ENCODE peak calls at places on chromosomes 16 and 17, in four cellular contexts. T is lung, A is DND-41, I is kidney. C is an unnamed sample. For H3K4me1, the result is how much of the 10 kb centered on the place peaks cover.

GRCh38 chr17:48555616-48556533 is 11.0 kb upstream of the HOXB2 start:
- DNase-seq in A (no peak), I (peak), T (no peak), C (no peak)

GRCh38 chr17:82350182-82351030 is 8.6 kb upstream of the TEX19 start:
- DNase-seq in T (no peak), I (no peak), A (no peak), C (no peak)

GRCh38 chr16:85350973-85351372 is 238.7 kb upstream of the CIBAR2 start:
- DNase-seq in T (peak), A (no peak), I (peak), C (no peak)

GRCh38 chr17:82303944-82304808 is 13.2 kb downstream of the CD7 start:
- DNase-seq in A (peak), T (no peak), I (peak), C (no peak)

GRCh38 chr17:58648236-58648635 is 43.6 kb downstream of the TEX14 start:
- DNase-seq in I (no peak), T (no peak), A (no peak), C (no peak)

GRCh38 chr17:68182940-68183551 is 64.8 kb upstream of the AMZ2 start:
- DNase-seq in T (no peak), A (peak), I (no peak), C (peak)

GRCh38 chr16:83932304-83932703 is 20.7 kb upstream of the OSGIN1 start:
- DNase-seq in I (no peak), T (no peak), A (no peak), C (no peak)

GRCh38 chr17:73785466-73785865 is 141.2 kb upstream of the SDK2 start:
- DNase-seq in I (no peak), A (no peak), T (no peak), C (no peak)

GRCh38 chr17:77863814-77864161 is 94.7 kb upstream of the TNRC6C start:
- DNase-seq in A (no peak), I (peak), T (no peak), C (no peak)

GRCh38 chr16:56617212-56618085 is 8.1 kb upstream of the MT1E start:
- DNase-seq in I (peak), T (peak), A (no peak), C (no peak)

GRCh38 chr16:85935957-85936760 is 37.2 kb downstream of the IRF8 start:
- DNase-seq in I (no peak), A (peak), T (no peak), C (peak)

GRCh38 chr17:65667656-65668055 is 106.2 kb upstream of the AXIN2 start:
- DNase-seq in T (no peak), I (no peak), A (no peak), C (no peak)

GRCh38 chr17:57868007-57868774 is 18.3 kb upstream of the MRPS23 start:
- DNase-seq in A (peak), I (peak), T (peak), C (no peak)

DNA sequence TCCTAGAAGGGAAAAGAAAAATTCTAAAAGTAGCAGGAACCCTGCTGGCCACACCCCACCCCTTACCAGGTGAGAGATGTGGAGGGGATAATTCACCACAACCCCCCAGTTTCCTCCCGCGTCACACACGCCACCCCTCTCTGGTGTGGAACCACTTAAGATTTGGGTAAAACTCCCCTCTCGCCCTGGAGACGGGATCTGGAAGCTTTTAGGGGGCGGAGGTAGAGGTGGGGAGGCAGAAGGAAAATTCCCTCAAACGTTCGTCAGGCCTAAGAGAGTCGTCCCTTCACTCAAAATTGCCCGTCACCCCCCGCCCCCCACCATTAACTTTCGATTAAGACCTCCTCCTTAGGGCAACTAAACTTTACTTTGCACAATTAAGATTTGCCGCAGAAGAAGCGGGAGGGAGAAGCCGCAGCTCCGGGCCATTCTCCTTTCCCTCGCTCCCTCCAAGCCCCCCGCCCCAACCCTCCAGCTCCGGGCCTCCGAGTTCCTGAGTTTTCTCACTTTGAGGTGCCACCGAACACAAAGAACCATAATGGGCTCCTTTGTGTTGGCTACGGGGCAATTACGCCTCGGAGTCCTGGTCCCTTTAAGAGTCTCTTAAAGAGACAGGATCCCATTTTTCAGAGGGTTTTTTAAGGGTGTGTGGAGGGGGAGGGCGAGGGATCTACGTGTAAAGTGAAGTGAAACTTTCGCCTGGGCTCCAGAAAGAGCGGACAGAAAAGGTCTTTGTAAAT is 1.0 kb upstream of the FZD2 start:
- DNase-seq in I (no peak), T (no peak), A (peak), C (no peak)
- H3K27ac ChIP-seq in I (no peak), T (peak), A (peak), C (no peak)

GRCh38 chr17:2797226-2797625 is 988 bp downstream of the RAP1GAP2 start:
- DNase-seq in A (no peak), I (no peak), T (no peak), C (no peak)
- H3K4me1 ChIP-seq in A (under half), I (under half), T (under half), C (half or more)

DNA sequence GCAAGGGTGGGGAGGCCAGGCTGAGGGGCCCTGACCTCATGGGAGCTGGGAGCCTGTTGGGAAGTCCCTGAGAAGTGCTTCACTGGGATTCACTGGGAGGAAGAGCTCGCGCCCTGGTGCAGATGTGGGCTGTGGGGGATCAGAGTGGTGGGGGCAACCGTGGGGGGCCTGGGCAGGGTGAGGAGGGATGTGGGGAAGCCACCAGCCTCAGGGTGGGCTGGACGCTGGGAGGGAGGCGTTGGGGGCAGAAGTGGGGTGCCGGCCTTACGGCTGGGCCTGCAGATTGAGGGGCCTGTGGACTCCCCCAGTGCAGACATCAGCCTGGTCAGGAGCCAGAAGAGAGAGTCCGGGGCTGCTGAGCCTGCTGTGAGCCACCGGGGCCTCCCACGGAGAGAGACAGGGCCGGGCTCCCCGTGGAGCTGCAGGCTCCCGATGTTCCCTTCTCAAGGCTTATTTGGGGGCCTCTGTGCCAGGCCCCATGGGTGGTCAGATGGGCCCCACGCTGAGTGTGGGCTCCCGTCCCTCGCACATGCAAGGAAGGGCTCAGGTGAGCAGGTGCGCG is 7.8 kb downstream of the DPEP1 start:
- DNase-seq in A (no peak), T (no peak), I (no peak), C (no peak)
- H3K4me3 ChIP-seq in A (no peak), T (no peak), I (no peak), C (no peak)

DNA sequence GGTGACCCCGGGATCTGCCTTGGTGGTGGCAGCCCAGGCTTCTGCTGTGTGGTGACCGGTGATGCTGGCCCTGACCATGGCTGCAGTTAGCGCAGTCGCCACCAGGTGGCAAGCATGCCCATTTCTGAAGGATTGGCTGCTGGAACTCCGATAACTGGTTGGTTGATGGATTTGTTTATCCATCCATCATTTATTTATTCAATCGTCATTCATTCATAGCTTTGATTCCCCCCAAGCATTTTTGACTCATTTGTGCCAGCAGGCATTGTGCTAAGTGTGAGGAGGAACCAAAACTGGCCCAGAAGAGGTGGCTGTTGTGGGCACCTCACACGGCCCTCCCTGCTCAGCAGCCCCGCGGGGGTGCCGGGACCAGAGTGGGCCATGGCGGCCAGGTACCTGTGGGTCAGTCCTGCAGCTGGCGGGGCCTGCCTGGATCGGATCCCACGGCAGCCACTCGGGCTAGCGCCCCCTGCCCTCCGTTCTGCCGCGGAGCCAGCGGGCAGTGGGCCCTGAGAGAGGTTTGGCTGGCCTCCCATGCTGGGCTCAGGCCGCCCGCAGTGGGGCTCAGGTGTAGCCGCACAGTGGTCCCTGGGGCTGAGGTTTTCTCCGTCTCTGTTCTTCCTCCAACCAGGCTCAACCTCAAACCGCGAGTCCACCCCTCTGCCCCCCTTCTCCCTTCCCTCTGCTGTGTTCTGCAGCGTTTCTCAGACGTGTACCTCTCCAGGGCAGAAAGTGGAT is 28.8 kb upstream of the ITGA3 start:
- DNase-seq in I (peak), T (peak), A (peak), C (peak)
- H3K27ac ChIP-seq in I (peak), T (peak), A (no peak), C (no peak)

DNA sequence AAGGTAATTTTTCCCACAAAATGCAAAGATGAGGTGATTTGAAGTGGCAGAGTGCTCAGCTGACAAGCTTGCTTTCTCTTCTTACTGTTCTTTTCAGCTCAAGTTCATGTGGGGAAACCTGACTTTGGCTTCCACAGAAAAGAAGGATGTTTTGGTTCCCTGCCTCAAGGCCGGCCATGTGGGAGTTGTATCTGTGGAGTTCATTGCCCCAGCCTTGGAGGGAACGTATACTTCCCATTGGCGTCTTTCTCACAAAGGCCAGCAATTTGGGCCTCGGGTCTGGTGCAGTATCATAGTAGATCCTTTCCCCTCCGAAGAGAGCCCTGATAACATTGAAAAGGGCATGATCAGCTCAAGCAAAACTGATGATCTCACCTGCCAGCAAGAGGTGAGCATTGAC is 18.4 kb upstream of the TMEM106A start:
- DNase-seq in I (no peak), A (no peak), T (no peak), C (no peak)
- H3K4me1 ChIP-seq in I (under half), A (under half), T (under half), C (under half)

C was measured in effector memory CD4-positive, alpha-beta T cell.